ENCODE peak calls at places on chromosome 12, in seven cellular contexts. B is HCT116, J is kidney, A is heart left ventricle, Z is tibial artery, F is ovary, H is mammary epithelial cell. L is an unnamed sample.

GRCh38 chr12:70044170-70044569 is 199.1 kb upstream of the CNOT2 start:
- DNase-seq in F (no peak), Z (no peak), H (no peak), A (no peak), B (no peak), J (no peak), L (no peak)

GRCh38 chr12:95593266-95593871 is 42.1 kb upstream of the USP44 start:
- DNase-seq in F (peak; percentile 44), J (no peak), A (peak; percentile 80), B (no peak), H (no peak), Z (no peak), L (peak; percentile 36)

GRCh38 chr12:8048906-8049305 is 16.4 kb downstream of the FOXJ2 start:
- DNase-seq in J (no peak), F (no peak), H (no peak), Z (no peak), A (no peak), B (no peak), L (no peak)

GRCh38 chr12:124538194-124539082 is 29.0 kb downstream of the NCOR2 start:
- DNase-seq in H (no peak), A (peak; percentile 57), Z (no peak), F (peak; percentile 56), J (peak; percentile 71), B (no peak), L (no peak)

GRCh38 chr12:41604830-41605229 is 416.7 kb downstream of the PDZRN4 start:
- DNase-seq in H (no peak), B (no peak), A (no peak), J (no peak), F (no peak), Z (no peak), L (no peak)

GRCh38 chr12:29552324-29552927 is 54.9 kb upstream of the OVCH1 start:
- DNase-seq in J (peak; percentile 57), F (peak; percentile 65), A (peak; percentile 75), B (peak; percentile 22), Z (peak; percentile 51), H (peak; percentile 30), L (peak; percentile 59)

GRCh38 chr12:9928607-9929006 is 3.6 kb downstream of the CLEC2A start:
- DNase-seq in H (no peak), A (no peak), Z (no peak), F (no peak), B (no peak), J (no peak), L (no peak)

GRCh38 chr12:7162691-7163114 is 26.8 kb upstream of the PEX5 start:
- DNase-seq in B (peak; percentile 76), Z (no peak), H (peak; percentile 58), F (peak; percentile 24), J (no peak), A (peak; percentile 46), L (peak; percentile 63)

GRCh38 chr12:2503036-2503435 is 291.7 kb upstream of the FKBP4 start:
- DNase-seq in Z (no peak), F (no peak), B (no peak), A (no peak), H (no peak), J (no peak), L (no peak)

GRCh38 chr12:57618966-57619433 is 7.8 kb downstream of the ARHGEF25 start:
- DNase-seq in Z (no peak), H (no peak), F (no peak), J (no peak), B (no peak), A (peak; percentile 58), L (no peak)

GRCh38 chr12:122067966-122068365 is 10.6 kb upstream of the MLXIP start:
- DNase-seq in Z (no peak), B (no peak), F (no peak), J (no peak), A (no peak), H (no peak), L (peak; percentile 44)

GRCh38 chr12:31618228-31619025 is 27.5 kb upstream of the DENND5B start:
- DNase-seq in Z (no peak), J (no peak), B (no peak), F (no peak), A (no peak), H (no peak), L (no peak)

GRCh38 chr12:88362439-88362838 is 217.8 kb downstream of the KITLG start:
- DNase-seq in B (no peak), H (no peak), F (no peak), A (no peak), Z (no peak), J (no peak), L (no peak)

GRCh38 chr12:204261-204678 is 9.7 kb downstream of the SLC6A12 start:
- DNase-seq in B (no peak), H (no peak), A (no peak), F (no peak), J (no peak), Z (no peak), L (no peak)

GRCh38 chr12:48185181-48185919 is 1.9 kb downstream of the CCDC184 start:
- DNase-seq in Z (no peak), B (no peak), H (no peak), F (no peak), J (no peak), A (no peak), L (no peak)

GRCh38 chr12:118259079-118259478 is 113.6 kb downstream of the TAOK3 start:
- DNase-seq in B (no peak), Z (no peak), J (no peak), H (no peak), A (no peak), F (no peak), L (no peak)

GRCh38 chr12:126139355-126139754 is 1074.1 kb downstream of the AACS start:
- DNase-seq in H (no peak), J (no peak), Z (no peak), B (no peak), F (no peak), A (no peak), L (no peak)

GRCh38 chr12:26028953-26029740 is 70.7 kb downstream of the RASSF8 start:
- DNase-seq in H (peak; percentile 25), J (no peak), F (no peak), B (peak; percentile 40), A (no peak), Z (no peak), L (no peak)

GRCh38 chr12:51390457-51391046 is 654 bp downstream of the GALNT6 start:
- DNase-seq in Z (no peak), A (no peak), H (no peak), B (no peak), F (no peak), J (no peak), L (no peak)
- H3K4me3 ChIP-seq in Z (peak overlapping the region; percentile 56), A (peak overlapping the region; percentile 61), H (no peak overlapping the region), B (peak overlapping the region; percentile 89), F (no peak overlapping the region), J (peak overlapping the region; percentile 65), L (peak overlapping the region; percentile 89)

DNA sequence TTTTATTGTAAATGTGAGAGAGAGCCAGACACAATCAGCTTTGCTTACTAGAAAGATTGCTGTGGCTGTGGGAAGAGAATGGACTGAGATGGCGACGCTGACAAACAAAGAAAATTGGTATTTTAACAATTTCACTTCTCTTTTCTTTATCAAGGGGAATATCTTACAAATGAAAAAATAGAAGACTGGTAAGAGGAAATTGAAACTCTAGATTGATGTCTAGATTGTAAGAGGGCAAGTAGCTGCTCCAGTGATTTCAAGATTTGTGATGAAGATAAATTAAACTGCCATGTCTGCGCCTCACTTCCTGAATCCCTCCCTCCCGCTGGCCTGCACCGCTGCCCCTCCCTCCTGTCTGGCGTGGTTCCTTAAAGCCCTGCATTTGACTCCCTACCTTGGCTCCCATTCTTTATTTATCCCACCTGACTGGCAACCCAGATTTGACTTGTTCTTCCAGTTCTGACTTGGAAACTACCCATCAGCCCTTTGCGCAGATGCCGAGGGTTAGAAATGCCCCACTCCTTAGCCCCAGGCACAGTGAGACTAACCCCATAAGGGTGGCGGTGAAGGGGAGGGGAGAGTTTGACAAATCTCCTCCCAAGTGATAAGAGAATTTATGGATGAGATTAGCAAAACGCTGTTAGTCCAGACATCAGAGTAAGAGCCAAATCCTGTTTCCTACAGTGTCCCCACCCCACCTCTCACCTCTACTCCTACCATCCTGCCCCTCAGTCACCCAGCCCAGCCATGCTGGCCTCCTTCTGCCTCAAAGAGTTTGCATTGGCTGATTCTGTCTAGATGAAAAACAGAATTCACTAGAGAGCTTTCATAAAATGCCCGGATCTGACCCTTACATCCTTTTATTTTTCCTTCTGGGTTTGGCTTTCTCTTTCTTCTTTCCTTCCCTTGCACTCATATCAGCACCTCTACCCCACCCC is 125.3 kb upstream of the ATF7IP start:
- DNase-seq in F (no peak), J (no peak), H (no peak), Z (peak; percentile 26), B (no peak), A (no peak), L (no peak)
- H3K4me3 ChIP-seq in F (no peak overlapping the region), J (peak overlapping the region; percentile 5), H (no peak overlapping the region), Z (peak overlapping the region; percentile 27), B (no peak overlapping the region), A (peak overlapping the region; percentile 7), L (no peak overlapping the region)

GRCh38 chr12:16348435-16349131 is 1.1 kb downstream of the MGST1 start:
- DNase-seq in J (no peak), H (peak; percentile 15), Z (no peak), B (no peak), A (no peak), F (no peak), L (no peak)
- H3K4me3 ChIP-seq in J (peak overlapping the region; percentile 51), H (peak overlapping the region; percentile 93), Z (peak overlapping the region; percentile 48), B (peak overlapping the region; percentile 82), A (peak overlapping the region; percentile 54), F (peak overlapping the region; percentile 31), L (no peak overlapping the region)

GRCh38 chr12:62190921-62191746 is 69.1 kb upstream of the USP15 start:
- DNase-seq in J (peak; percentile 65), A (peak; percentile 26), F (peak; percentile 27), H (no peak), Z (no peak), B (no peak), L (peak; percentile 62)
- H3K4me3 ChIP-seq in J (peak overlapping the region; percentile 21), A (peak overlapping the region; percentile 41), F (peak overlapping the region; percentile 37), H (peak overlapping the region; percentile 40), Z (peak overlapping the region; percentile 54), B (no peak overlapping the region), L (peak overlapping the region; percentile 36)

GRCh38 chr12:15910864-15911696 is at the start of gene DERA:
- DNase-seq in A (peak; percentile 87), Z (peak; percentile 76), B (peak; percentile 28), F (peak; percentile 81), H (peak; percentile 78), J (peak; percentile 93), L (peak; percentile 84)

GRCh38 chr12:15910468-15910863 is 666 bp upstream of the DERA start:
- DNase-seq in J (no peak), A (no peak), F (no peak), B (no peak), H (no peak), Z (no peak), L (no peak)
- H3K4me3 ChIP-seq in J (no peak overlapping the region), A (peak overlapping the region; percentile 79), F (no peak overlapping the region), B (peak overlapping the region; percentile 85), H (peak overlapping the region; percentile 99), Z (peak overlapping the region; percentile 73), L (peak overlapping the region; percentile 71)

DNA sequence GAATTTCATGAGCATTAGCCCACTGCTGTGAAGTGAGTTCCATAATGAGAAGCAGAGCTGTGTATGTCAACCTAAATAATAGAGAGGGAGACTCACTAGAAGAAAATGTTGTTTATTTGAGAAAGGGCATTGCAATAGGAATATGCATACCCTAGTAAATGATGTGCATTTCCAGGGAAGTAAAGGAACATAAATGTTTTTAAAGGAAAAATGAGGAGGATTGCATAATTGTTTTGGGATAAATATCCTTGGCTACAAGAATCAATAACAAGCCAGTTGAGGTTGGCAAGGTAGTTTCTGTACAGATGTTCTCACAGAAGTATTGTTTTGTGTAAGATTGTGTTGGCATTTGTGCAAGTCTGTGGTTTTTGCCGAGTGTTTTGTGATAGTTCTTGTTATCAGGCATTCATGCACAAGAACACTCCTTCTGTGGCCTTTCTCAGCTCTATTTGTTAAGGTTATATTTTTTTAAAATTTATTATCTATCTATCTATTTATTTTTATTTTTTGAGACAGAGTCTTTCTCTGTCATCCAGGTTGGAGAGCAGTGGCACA is 47.1 kb downstream of the EMP1 start:
- DNase-seq in H (peak; percentile 44), J (no peak), A (no peak), F (no peak), Z (no peak), B (no peak), L (no peak)
- H3K4me3 ChIP-seq in H (no peak overlapping the region), J (no peak overlapping the region), A (no peak overlapping the region), F (no peak overlapping the region), Z (no peak overlapping the region), B (no peak overlapping the region), L (no peak overlapping the region)

L was measured in pancreas.